ENCODE peak calls at places on chromosomes 12 and 14, in four cellular contexts. X is stimulated activated CD8-positive, alpha-beta memory T cell treated with anti-CD3 and anti-CD28 coated beads, Interleukin-7, amount 100 ng/mL, for 24 hours; W is occipital lobe; A is T47D. V is an unnamed sample.

GRCh38 chr12:30908389-30909087 is 18.0 kb upstream of the TSPAN11 start:
- DNase-seq in A (no peak), X (no peak), W (no peak), V (no peak)

GRCh38 chr12:55188974-55189556 is 31.8 kb upstream of the OR10A7 start:
- DNase-seq in X (no peak), A (peak; percentile 48), W (no peak), V (no peak)

GRCh38 chr14:99534863-99535262 is 53.7 kb downstream of the CCNK start:
- DNase-seq in A (no peak), X (no peak), W (peak; percentile 29), V (peak; percentile 45)

GRCh38 chr14:67251573-67252226 is 10.5 kb downstream of the PALS1 start:
- DNase-seq in X (no peak), A (no peak), W (no peak), V (no peak)

GRCh38 chr12:47988073-47989022 is 15.9 kb downstream of the COL2A1 start:
- DNase-seq in X (no peak), A (no peak), W (no peak), V (no peak)

GRCh38 chr14:74575507-74575906 is 36.5 kb downstream of the LTBP2 start:
- DNase-seq in W (no peak), A (no peak), X (no peak), V (no peak)

GRCh38 chr12:106602071-106602470 is 19.3 kb downstream of the RFX4 start:
- DNase-seq in W (no peak), X (no peak), A (no peak), V (no peak)

GRCh38 chr12:98425859-98426258 is 89.5 kb upstream of the TMPO start:
- DNase-seq in W (no peak), A (no peak), X (no peak), V (no peak)

GRCh38 chr12:130169924-130170323 is 7.7 kb downstream of the FZD10 start:
- DNase-seq in W (no peak), A (no peak), X (no peak), V (no peak)

GRCh38 chr12:62259311-62259992 is 752 bp upstream of the USP15 start:
- DNase-seq in X (no peak), A (no peak), W (no peak), V (no peak)

GRCh38 chr12:79454338-79454777 is 236.4 kb downstream of the PAWR start:
- DNase-seq in A (no peak), W (no peak), X (no peak), V (no peak)

GRCh38 chr14:74619672-74620131 is 7.7 kb upstream of the LTBP2 start:
- DNase-seq in X (no peak), A (no peak), W (no peak), V (no peak)

GRCh38 chr12:56358836-56359532 is 923 bp downstream of the STAT2 start:
- DNase-seq in W (peak; percentile 44), X (no peak), A (no peak), V (no peak)

GRCh38 chr12:49024543-49024942 is 6.0 kb upstream of the PRKAG1 start:
- DNase-seq in W (no peak), A (no peak), X (no peak), V (no peak)

GRCh38 chr12:48716168-48716492 is 377 bp downstream of the CCNT1 start:
- DNase-seq in X (no peak), W (no peak), A (no peak), V (no peak)

GRCh38 chr14:75615200-75615599 is 36.8 kb downstream of the FLVCR2 start:
- DNase-seq in X (no peak), W (no peak), A (no peak), V (no peak)

GRCh38 chr12:132618683-132619043 is at the start of gene P2RX2:
- DNase-seq in A (peak; percentile 49), W (no peak), X (no peak), V (no peak)

GRCh38 chr12:79397609-79398008 is 293.2 kb downstream of the PAWR start:
- DNase-seq in X (no peak), A (no peak), W (no peak), V (no peak)

GRCh38 chr12:50283924-50284236 is 560 bp upstream of the LIMA1 start:
- DNase-seq in W (no peak), A (no peak), X (no peak), V (no peak)

GRCh38 chr12:107632246-107632645 is 53.4 kb upstream of the PWP1 start:
- DNase-seq in X (no peak), W (no peak), A (no peak), V (no peak)

GRCh38 chr12:50078281-50078680 is 6.9 kb upstream of the SMARCD1 start:
- DNase-seq in A (no peak), X (no peak), W (no peak), V (no peak)

GRCh38 chr12:20367731-20368652 is at the start of gene PDE3A:
- DNase-seq in A (peak; percentile 63), X (no peak), W (peak; percentile 21), V (peak; percentile 35)

GRCh38 chr12:114916124-114916523 is 232.1 kb upstream of the TBX3 start:
- DNase-seq in X (no peak), W (no peak), A (no peak), V (no peak)

GRCh38 chr14:88630565-88630964 is 67.7 kb downstream of the ZC3H14 start:
- DNase-seq in A (no peak), W (no peak), X (no peak), V (no peak)

GRCh38 chr14:102799684-102800562 is 22.7 kb downstream of the TRAF3 start:
- DNase-seq in X (no peak), W (no peak), A (no peak), V (no peak)

GRCh38 chr12:31850268-31850667 is 108.9 kb upstream of the RESF1 start:
- DNase-seq in W (no peak), A (no peak), X (no peak), V (no peak)

GRCh38 chr12:638948-639557 is 24.2 kb downstream of the NINJ2 start:
- DNase-seq in A (no peak), X (no peak), W (no peak), V (no peak)

GRCh38 chr12:62698701-62699101 is 232.1 kb downstream of the MON2 start:
- DNase-seq in W (no peak), A (no peak), X (no peak), V (no peak)

GRCh38 chr14:28635387-28635786 is 131.2 kb upstream of the FOXG1 start:
- DNase-seq in W (no peak), A (peak; percentile 23), X (no peak), V (no peak)

GRCh38 chr12:6821271-6821673 is 349 bp upstream of the GPR162 start:
- DNase-seq in A (no peak), W (peak; percentile 85), X (no peak), V (no peak)

GRCh38 chr14:37232907-37233481 is 35.3 kb downstream of the MIPOL1 start:
- DNase-seq in W (no peak), X (no peak), A (peak; percentile 16), V (no peak)

GRCh38 chr12:29072631-29073030 is 76.4 kb upstream of the FAR2 start:
- DNase-seq in A (no peak), W (no peak), X (no peak), V (no peak)

GRCh38 chr14:61965030-61965745 is 203.0 kb downstream of the SNAPC1 start:
- DNase-seq in W (no peak), A (no peak), X (no peak), V (no peak)

GRCh38 chr12:4118017-4118510 is 155.5 kb upstream of the CCND2 start:
- DNase-seq in A (no peak), W (no peak), X (no peak), V (no peak)

GRCh38 chr12:76030378-76031080 is 1.0 kb downstream of the PHLDA1 start:
- DNase-seq in A (peak; percentile 53), W (no peak), X (peak; percentile 32), V (peak; percentile 21)